ENCODE peak calls at places on chromosomes 6 and 20, in eight cellular contexts. P is uterus, N is stomach, R is prostate gland, H is left lung, X is heart right ventricle, S is esophagus squamous epithelium, E is ascending aorta. M is an unnamed sample. For H3K4me1, the result is how much of the 10 kb centered on the place peaks cover.

GRCh38 chr6:106511274-106512047 is 117.8 kb downstream of the RTN4IP1 start:
- DNase-seq in S (no peak), R (peak), X (no peak), E (no peak), H (peak), N (peak), P (no peak), M (peak)

GRCh38 chr20:44068780-44069191 is 118.2 kb downstream of the JPH2 start:
- DNase-seq in N (peak), X (no peak), E (no peak), S (no peak), P (no peak), R (no peak), H (peak), M (peak)

GRCh38 chr6:10401632-10402223 is 13.1 kb downstream of the TFAP2A start:
- DNase-seq in R (no peak), H (no peak), N (no peak), S (no peak), E (no peak), P (no peak), X (no peak), M (no peak)

GRCh38 chr20:61750093-61750492 is 315.6 kb downstream of the TAF4 start:
- DNase-seq in X (no peak), S (no peak), P (no peak), H (no peak), E (no peak), R (no peak), N (no peak), M (no peak)

GRCh38 chr6:135114355-135115145 is 59.9 kb upstream of the HBS1L start:
- DNase-seq in R (no peak), P (no peak), H (no peak), X (no peak), N (no peak), E (no peak), S (no peak), M (no peak)

GRCh38 chr6:5135783-5136376 is 50.7 kb downstream of the PPP1R3G start:
- DNase-seq in X (no peak), P (no peak), E (no peak), S (no peak), H (no peak), N (no peak), R (no peak), M (peak)

GRCh38 chr20:4297141-4297826 is 281.9 kb upstream of the RNF24 start:
- DNase-seq in X (peak), S (no peak), N (no peak), R (no peak), E (no peak), P (peak), H (no peak), M (no peak)

GRCh38 chr6:52551483-52552277 is 25.2 kb downstream of the TRAM2 start:
- DNase-seq in S (no peak), N (peak), X (peak), P (peak), E (no peak), R (peak), H (no peak), M (no peak)

GRCh38 chr6:53119772-53120409 is 28.8 kb downstream of the GCM1 start:
- DNase-seq in S (no peak), P (no peak), H (no peak), N (peak), R (no peak), X (no peak), E (no peak), M (no peak)

GRCh38 chr6:10478187-10479040 is 42.7 kb upstream of the GCNT2 start:
- DNase-seq in N (no peak), X (no peak), H (no peak), E (no peak), S (no peak), R (no peak), P (no peak), M (no peak)

GRCh38 chr6:101402618-101403002 is 9.1 kb downstream of the GRIK2 start:
- DNase-seq in N (no peak), S (no peak), X (no peak), E (no peak), R (no peak), P (no peak), H (peak), M (no peak)

GRCh38 chr6:71034578-71034977 is 77.7 kb upstream of the B3GAT2 start:
- DNase-seq in S (no peak), E (no peak), P (no peak), X (no peak), N (no peak), R (no peak), H (no peak), M (no peak)

GRCh38 chr20:50193169-50193850 is 2.7 kb downstream of the CEBPB start:
- DNase-seq in H (no peak), P (no peak), N (no peak), E (no peak), S (no peak), X (no peak), R (no peak), M (no peak)

GRCh38 chr20:32557284-32557683 is 27.8 kb downstream of the NOL4L start:
- DNase-seq in S (no peak), P (no peak), R (no peak), E (no peak), H (no peak), X (no peak), N (no peak), M (no peak)

GRCh38 chr6:72466471-72466870 is 155.4 kb upstream of the KCNQ5 start:
- DNase-seq in P (no peak), E (no peak), X (no peak), N (no peak), H (no peak), S (no peak), R (no peak), M (no peak)

GRCh38 chr20:45419188-45420091 is 3.5 kb downstream of the PIGT start:
- DNase-seq in N (peak), E (no peak), R (peak), S (no peak), X (peak), H (no peak), P (peak), M (no peak)

GRCh38 chr6:15551798-15552197 is 111.0 kb downstream of the DTNBP1 start:
- DNase-seq in N (no peak), H (no peak), S (no peak), E (no peak), R (no peak), X (peak), P (no peak), M (no peak)

GRCh38 chr20:35146922-35147574 is at the start of gene EDEM2:
- DNase-seq in N (peak), H (peak), X (peak), S (peak), E (peak), P (peak), R (peak), M (peak)

GRCh38 chr20:59385038-59385437 is 84.6 kb downstream of the EDN3 start:
- DNase-seq in R (no peak), X (no peak), N (no peak), E (no peak), H (no peak), S (no peak), P (no peak), M (no peak)

GRCh38 chr20:58169441-58169840 is 59.0 kb downstream of the ANKRD60 start:
- DNase-seq in P (no peak), H (no peak), S (no peak), N (no peak), R (no peak), X (no peak), E (no peak), M (no peak)

GRCh38 chr20:62710886-62711702 is 2.5 kb downstream of the NTSR1 start:
- DNase-seq in X (no peak), R (no peak), S (no peak), E (no peak), P (no peak), N (peak), H (peak), M (no peak)

GRCh38 chr20:47461120-47461685 is 40.5 kb upstream of the NCOA3 start:
- DNase-seq in X (no peak), H (no peak), R (no peak), P (no peak), N (no peak), S (no peak), E (no peak), M (no peak)

GRCh38 chr20:47466193-47466592 is 35.5 kb upstream of the NCOA3 start:
- DNase-seq in R (no peak), X (no peak), N (no peak), S (no peak), H (no peak), P (no peak), E (no peak), M (no peak)

GRCh38 chr20:47466704-47467459 is 34.8 kb upstream of the NCOA3 start:
- DNase-seq in P (no peak), H (no peak), E (no peak), X (no peak), S (no peak), N (no peak), R (no peak), M (no peak)

GRCh38 chr20:47465335-47466090 is 36.2 kb upstream of the NCOA3 start:
- DNase-seq in E (no peak), H (no peak), R (no peak), N (no peak), S (no peak), X (no peak), P (no peak), M (no peak)

GRCh38 chr20:47464380-47465101 is 37.1 kb upstream of the NCOA3 start:
- DNase-seq in R (peak), P (no peak), X (peak), S (no peak), H (no peak), E (peak), N (peak), M (no peak)
- TF ChIP-seq CTCF in R (peak), P (peak), X (peak), S (peak), H (peak), E (peak), N (no peak), M (no peak)

GRCh38 chr6:138582573-138582972 is 83.3 kb upstream of the NHSL1 start:
- DNase-seq in X (no peak), P (no peak), R (no peak), H (no peak), S (no peak), N (no peak), E (no peak), M (no peak)
- H3K4me1 ChIP-seq in X (under half), P (under half), R (under half), H (under half), S (under half), N (under half), E (under half), M (under half)

GRCh38 chr6:117351521-117351920 is 74.2 kb downstream of the ROS1 start:
- DNase-seq in E (no peak), X (no peak), R (no peak), S (no peak), H (no peak), N (no peak), P (no peak), M (no peak)

GRCh38 chr6:117345292-117345610 is 79.9 kb downstream of the VGLL2 start:
- DNase-seq in S (no peak), H (no peak), X (no peak), R (no peak), N (no peak), P (no peak), E (no peak), M (no peak)

GRCh38 chr6:117344444-117345291 is 79.3 kb downstream of the VGLL2 start:
- DNase-seq in X (no peak), E (no peak), S (no peak), N (no peak), R (no peak), P (no peak), H (peak), M (no peak)

GRCh38 chr6:117346142-117346930 is 79.4 kb downstream of the ROS1 start:
- DNase-seq in H (no peak), N (no peak), X (no peak), P (no peak), S (no peak), R (no peak), E (no peak), M (no peak)
- TF ChIP-seq CTCF in H (peak), N (no peak), X (peak), P (no peak), S (peak), R (peak), E (peak), M (peak)

DNA sequence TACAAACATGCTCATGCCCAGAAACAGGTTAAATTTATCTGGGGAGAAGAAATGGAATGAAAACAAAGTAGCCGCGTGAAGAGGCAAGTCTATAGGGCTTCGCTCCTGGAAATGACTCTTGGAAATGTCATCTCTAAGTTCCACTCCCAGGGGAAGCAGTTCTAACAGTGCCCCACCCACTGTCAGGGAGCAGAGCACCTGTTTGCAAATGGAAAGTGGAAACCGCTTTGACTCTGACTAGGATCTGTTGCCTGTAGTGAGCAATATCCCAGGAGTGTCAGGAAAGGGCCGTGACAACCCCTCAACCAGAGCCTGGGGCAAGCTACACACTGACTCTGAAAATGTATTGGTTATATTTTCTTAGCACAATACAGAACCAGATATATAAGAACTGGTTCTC is 47.3 kb upstream of the CRISP1 start:
- DNase-seq in E (no peak), N (no peak), X (no peak), R (no peak), S (no peak), P (no peak), H (no peak), M (no peak)
- H3K4me1 ChIP-seq in E (under half), N (under half), X (under half), R (under half), S (under half), P (under half), H (under half), M (under half)

DNA sequence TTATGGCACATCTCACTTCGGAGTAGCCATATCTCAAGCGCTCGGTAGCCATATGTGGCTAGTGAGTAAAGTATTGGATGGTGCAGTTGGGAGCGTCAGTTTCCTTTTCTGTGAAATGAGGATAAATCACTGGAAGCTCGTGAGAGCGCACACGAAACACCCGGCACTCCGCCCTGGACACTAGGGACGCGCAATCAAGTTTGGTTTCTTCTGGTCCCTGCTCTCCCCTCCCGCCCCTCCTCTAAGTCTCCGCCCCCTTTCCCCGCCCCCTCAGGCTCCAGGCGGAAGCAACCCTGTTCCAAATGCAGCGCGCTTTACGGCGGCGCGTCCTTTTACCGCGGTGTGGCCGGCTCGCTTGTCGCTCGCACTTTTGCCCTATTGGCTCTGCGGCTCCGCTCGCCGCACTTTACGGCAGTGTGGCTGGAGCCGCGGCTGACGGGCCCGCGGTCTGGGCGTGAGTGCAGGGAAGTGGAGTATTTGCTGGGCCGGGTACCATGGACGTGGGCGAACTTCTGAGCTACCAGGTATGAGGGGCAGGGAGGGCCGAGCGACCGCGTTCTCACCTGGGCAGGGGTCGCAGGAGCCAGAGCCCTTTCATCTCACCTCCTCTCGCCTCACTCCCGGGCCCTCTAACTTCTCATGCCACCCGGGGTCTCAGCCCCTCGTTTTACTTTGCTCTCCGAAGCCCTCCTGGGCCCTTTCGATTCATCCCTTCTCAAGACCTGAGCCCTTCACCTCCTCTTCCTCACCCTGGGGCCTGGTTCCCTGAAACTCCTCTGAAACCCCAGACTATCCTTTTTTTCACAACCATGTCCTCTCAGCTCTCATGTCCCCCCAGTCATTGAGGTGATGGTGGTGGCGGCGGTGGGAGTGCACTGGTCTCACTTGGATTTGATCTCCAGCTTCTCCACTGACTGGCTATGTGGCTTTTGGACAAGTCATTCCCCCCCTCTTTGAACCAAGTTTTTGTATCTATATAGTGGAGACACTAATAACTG is at the start of gene CTNNBL1:
- DNase-seq in S (peak), X (peak), P (peak), E (peak), R (peak), H (peak), N (peak), M (peak)
- TF ChIP-seq CTCF in S (no peak), X (no peak), P (peak), E (no peak), R (peak), H (no peak), N (no peak), M (no peak)